ENCODE peak calls at places on chromosomes 7 and 10, in seven cellular contexts. N is endodermal cell, X is MCF 10A, U is RWPE1, G is GM19239, F is DMS153, P is islet precursor cell. B is an unnamed sample.
A peak's percentile ranks its signal among the peaks of the same experiment; 100 is the strongest.

GRCh38 chr7:78768859-78769258 is 684.6 kb downstream of the MAGI2 start:
- DNase-seq in P (peak; percentile 49), N (peak; percentile 54), U (no peak), F (no peak), X (no peak), G (no peak), B (no peak)

GRCh38 chr10:1634239-1634638 is 103.1 kb downstream of the ADARB2 start:
- DNase-seq in G (no peak), N (no peak), X (no peak), F (no peak), U (no peak), P (no peak), B (no peak)

GRCh38 chr7:128910569-128910945 is at the start of gene KCP:
- DNase-seq in X (no peak), P (peak; percentile 82), U (no peak), G (no peak), N (peak; percentile 89), F (no peak), B (no peak)

GRCh38 chr7:131071786-131072504 is 255.7 kb upstream of the MKLN1 start:
- DNase-seq in U (no peak), G (no peak), N (no peak), X (peak; percentile 92), F (no peak), P (no peak), B (peak; percentile 91)

GRCh38 chr7:133448012-133448411 is 195.1 kb downstream of the EXOC4 start:
- DNase-seq in X (no peak), P (no peak), F (no peak), G (no peak), N (no peak), U (no peak), B (no peak)

GRCh38 chr10:92218569-92218968 is 72.3 kb downstream of the CPEB3 start:
- DNase-seq in X (no peak), P (no peak), N (no peak), U (no peak), G (no peak), F (no peak), B (no peak)

GRCh38 chr10:61835069-61835908 is 66.2 kb upstream of the ARID5B start:
- DNase-seq in P (no peak), G (peak; percentile 7), N (peak; percentile 63), U (peak; percentile 26), F (no peak), X (peak; percentile 70), B (peak; percentile 81)

GRCh38 chr10:44070282-44070681 is 314.6 kb downstream of the CXCL12 start:
- DNase-seq in F (no peak), X (no peak), P (no peak), U (no peak), N (no peak), G (no peak), B (no peak)

GRCh38 chr7:19958309-19958896 is 185.0 kb upstream of the TMEM196 start:
- DNase-seq in X (peak; percentile 89), F (no peak), P (no peak), U (peak; percentile 84), N (no peak), G (no peak), B (peak; percentile 85)

GRCh38 chr7:95476072-95476845 is 9.5 kb upstream of the ASB4 start:
- DNase-seq in F (no peak), N (no peak), P (peak; percentile 63), G (no peak), X (peak; percentile 18), U (no peak), B (no peak)

GRCh38 chr7:101232141-101232821 is 5.3 kb downstream of the CLDN15 start:
- DNase-seq in N (peak; percentile 87), F (peak; percentile 44), G (no peak), X (peak; percentile 67), P (peak; percentile 86), U (peak; percentile 69), B (no peak)

GRCh38 chr7:51123322-51124021 is 193.1 kb downstream of the COBL start:
- DNase-seq in G (no peak), X (peak; percentile 97), N (no peak), P (no peak), U (peak; percentile 97), F (no peak), B (peak; percentile 98)

GRCh38 chr7:21063106-21063505 is 276.4 kb upstream of the SP8 start:
- DNase-seq in U (no peak), G (no peak), X (peak; percentile 76), P (no peak), F (no peak), N (no peak), B (no peak)